ENCODE peak calls at places on chromosome 21, in ten cellular contexts. D is keratinocyte, A is adrenal gland, K is heart right ventricle, W is tibial nerve, R is suprapubic skin, L is ovary, P is fibroblast of lung, V is neural progenitor cell, O is GM23248. Q is an unnamed sample. For H3K4me1, the result is how much of the 10 kb centered on the place peaks cover.

GRCh38 chr21:35198004-35198403 is 148.9 kb upstream of the RUNX1 start:
- DNase-seq in D (peak), A (no peak), K (peak), W (no peak), R (no peak), L (no peak), P (peak), V (no peak), O (peak), Q (no peak)

GRCh38 chr21:28419110-28419509 is 573.6 kb downstream of the LTN1 start:
- DNase-seq in D (no peak), A (no peak), K (no peak), W (no peak), R (no peak), L (no peak), P (peak), V (no peak), O (peak), Q (no peak)

GRCh38 chr21:10616535-10616934 is 95.2 kb downstream of the TPTE start:
- DNase-seq in D (no peak), A (no peak), K (no peak), W (no peak), R (no peak), L (no peak), P (no peak), V (no peak), O (no peak), Q (no peak)

GRCh38 chr21:31665397-31665796 is 5.9 kb downstream of the SOD1 start:
- DNase-seq in D (no peak), A (peak), K (no peak), W (no peak), R (no peak), L (no peak), P (no peak), V (no peak), O (peak), Q (no peak)

GRCh38 chr21:17550671-17551308 is 37.9 kb downstream of the CXADR start:
- DNase-seq in D (no peak), A (no peak), K (no peak), W (no peak), R (no peak), L (no peak), P (peak), V (no peak), O (no peak), Q (no peak)

GRCh38 chr21:36504067-36505058 is 24.4 kb upstream of the CLDN14 start:
- DNase-seq in D (peak), A (peak), K (peak), W (peak), R (no peak), L (no peak), P (peak), V (peak), O (peak), Q (no peak)

GRCh38 chr21:34807146-34807880 is 138.5 kb downstream of the CLIC6 start:
- DNase-seq in D (no peak), A (peak), K (no peak), W (no peak), R (peak), L (no peak), P (peak), V (no peak), O (peak), Q (no peak)

GRCh38 chr21:23021481-23021880 is 2023.3 kb downstream of the NCAM2 start:
- DNase-seq in D (no peak), A (no peak), K (no peak), W (no peak), R (no peak), L (no peak), P (no peak), V (no peak), O (no peak), Q (peak)

GRCh38 chr21:22399717-22400520 is 1401.7 kb downstream of the NCAM2 start:
- DNase-seq in D (no peak), A (no peak), K (no peak), W (no peak), R (no peak), L (no peak), P (no peak), V (no peak), O (no peak), Q (no peak)

GRCh38 chr21:36589352-36589971 is 109.5 kb upstream of the SIM2 start:
- DNase-seq in D (no peak), A (peak), K (peak), W (no peak), R (no peak), L (peak), P (peak), V (peak), O (peak), Q (peak)

GRCh38 chr21:31555741-31556191 is 103.7 kb upstream of the SOD1 start:
- DNase-seq in D (no peak), A (no peak), K (no peak), W (no peak), R (no peak), L (no peak), P (no peak), V (peak), O (no peak), Q (no peak)

GRCh38 chr21:35048183-35048601 is 910 bp downstream of the RUNX1 start:
- DNase-seq in D (no peak), A (peak), K (no peak), W (no peak), R (no peak), L (no peak), P (no peak), V (peak), O (peak), Q (peak)

GRCh38 chr21:19122371-19122770 is 718.8 kb upstream of the TMPRSS15 start:
- DNase-seq in D (no peak), A (no peak), K (no peak), W (no peak), R (no peak), L (no peak), P (no peak), V (no peak), O (no peak), Q (no peak)

GRCh38 chr21:34926784-34927548 is 122.1 kb downstream of the RUNX1 start:
- DNase-seq in D (no peak), A (no peak), K (no peak), W (peak), R (no peak), L (no peak), P (no peak), V (no peak), O (peak), Q (no peak)

GRCh38 chr21:40507978-40508377 is 339.0 kb downstream of the DSCAM start:
- DNase-seq in D (no peak), A (no peak), K (no peak), W (no peak), R (no peak), L (no peak), P (peak), V (no peak), O (no peak), Q (no peak)

GRCh38 chr21:16279658-16280581 is 550.1 kb downstream of the USP25 start:
- DNase-seq in D (no peak), A (peak), K (peak), W (peak), R (no peak), L (peak), P (peak), V (peak), O (peak), Q (no peak)

GRCh38 chr21:16797530-16797929 is 715.3 kb upstream of the CXADR start:
- DNase-seq in D (no peak), A (no peak), K (no peak), W (no peak), R (no peak), L (no peak), P (no peak), V (no peak), O (no peak), Q (no peak)

GRCh38 chr21:22374218-22374969 is 1376.2 kb downstream of the NCAM2 start:
- DNase-seq in D (no peak), A (no peak), K (no peak), W (no peak), R (no peak), L (no peak), P (no peak), V (peak), O (no peak), Q (no peak)

GRCh38 chr21:28742527-28742926 is 250.2 kb downstream of the LTN1 start:
- DNase-seq in D (no peak), A (no peak), K (no peak), W (no peak), R (no peak), L (no peak), P (peak), V (no peak), O (peak), Q (no peak)

GRCh38 chr21:26969971-26970725 is 3.3 kb upstream of the ADAMTS5 start:
- DNase-seq in D (no peak), A (no peak), K (no peak), W (no peak), R (no peak), L (no peak), P (no peak), V (no peak), O (peak), Q (no peak)

GRCh38 chr21:37915941-37916794 is at the start of gene KCNJ6:
- DNase-seq in D (no peak), A (peak), K (no peak), W (no peak), R (no peak), L (no peak), P (peak), V (peak), O (peak), Q (no peak)

GRCh38 chr21:34968414-34969333 is 80.4 kb downstream of the RUNX1 start:
- DNase-seq in D (no peak), A (no peak), K (no peak), W (no peak), R (no peak), L (no peak), P (peak), V (no peak), O (no peak), Q (no peak)

GRCh38 chr21:34707876-34708325 is 39.1 kb downstream of the CLIC6 start:
- DNase-seq in D (no peak), A (no peak), K (no peak), W (no peak), R (no peak), L (no peak), P (no peak), V (no peak), O (no peak), Q (no peak)

GRCh38 chr21:31888936-31889371 is 16.1 kb downstream of the HUNK start:
- DNase-seq in D (no peak), A (no peak), K (no peak), W (no peak), R (no peak), L (no peak), P (no peak), V (peak), O (peak), Q (no peak)

GRCh38 chr21:35232545-35233176 is 183.6 kb upstream of the RUNX1 start:
- DNase-seq in D (no peak), A (peak), K (no peak), W (no peak), R (no peak), L (no peak), P (peak), V (no peak), O (peak), Q (no peak)

GRCh38 chr21:34771512-34772028 is 102.8 kb downstream of the CLIC6 start:
- DNase-seq in D (no peak), A (no peak), K (no peak), W (no peak), R (no peak), L (no peak), P (peak), V (no peak), O (peak), Q (no peak)

GRCh38 chr21:33238565-33239255 is 9.0 kb downstream of the IFNAR2 start:
- DNase-seq in D (no peak), A (no peak), K (no peak), W (no peak), R (no peak), L (no peak), P (no peak), V (no peak), O (peak), Q (no peak)
- H3K27ac ChIP-seq in D (no peak), A (no peak), K (no peak), W (no peak), R (no peak), L (no peak), P (no peak), V (no peak), O (no peak), Q (no peak)

GRCh38 chr21:45541221-45542039 is 810 bp downstream of the SLC19A1 start:
- DNase-seq in D (peak), A (peak), K (peak), W (peak), R (peak), L (peak), P (peak), V (no peak), O (peak), Q (peak)
- H3K4me3 ChIP-seq in D (peak), A (no peak), K (peak), W (peak), R (peak), L (peak), P (peak), V (peak), O (peak), Q (no peak)

GRCh38 chr21:46273341-46273740 is 12.1 kb downstream of the MCM3AP start:
- DNase-seq in D (no peak), A (no peak), K (no peak), W (no peak), R (no peak), L (no peak), P (no peak), V (no peak), O (no peak), Q (no peak)
- H3K4me1 ChIP-seq in D (under half), A (under half), K (under half), W (under half), R (under half), L (under half), P (under half), V (under half), O (under half), Q (under half)

DNA sequence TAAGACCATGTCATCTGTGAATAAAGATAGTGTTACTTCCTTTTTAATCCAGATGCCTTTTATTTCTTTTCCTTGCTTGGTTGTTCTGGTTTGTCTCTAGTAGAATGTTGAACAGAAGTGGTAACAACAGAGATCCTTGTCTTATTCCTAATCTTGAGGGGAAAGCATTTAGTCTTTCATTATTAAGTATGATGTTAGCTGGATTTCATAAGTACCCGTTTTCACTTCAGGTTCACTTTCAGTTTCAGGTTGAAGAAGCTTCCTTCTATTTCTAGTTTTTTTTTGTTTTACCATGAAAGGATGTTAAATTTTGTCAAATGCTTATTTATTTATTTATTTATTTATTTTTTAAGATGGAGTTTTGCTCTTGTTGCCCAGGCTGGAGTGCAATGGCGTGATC is 22.3 kb upstream of the AGPAT3 start:
- DNase-seq in D (no peak), A (no peak), K (no peak), W (no peak), R (no peak), L (no peak), P (peak), V (no peak), O (no peak), Q (no peak)
- H3K27ac ChIP-seq in D (no peak), A (no peak), K (no peak), W (no peak), R (no peak), L (no peak), P (no peak), V (no peak), O (no peak), Q (no peak)

GRCh38 chr21:14526199-14526598 is 19.9 kb downstream of the SAMSN1 start:
- DNase-seq in D (no peak), A (no peak), K (no peak), W (no peak), R (no peak), L (no peak), P (no peak), V (no peak), O (no peak), Q (no peak)

GRCh38 chr21:14530574-14530973 is 15.5 kb downstream of the SAMSN1 start:
- DNase-seq in D (no peak), A (no peak), K (no peak), W (no peak), R (no peak), L (no peak), P (no peak), V (no peak), O (no peak), Q (no peak)

GRCh38 chr21:14526816-14527689 is 19.1 kb downstream of the SAMSN1 start:
- DNase-seq in D (no peak), A (no peak), K (no peak), W (no peak), R (no peak), L (no peak), P (no peak), V (no peak), O (no peak), Q (no peak)

GRCh38 chr21:14528815-14529214 is 17.3 kb downstream of the SAMSN1 start:
- DNase-seq in D (no peak), A (no peak), K (no peak), W (no peak), R (no peak), L (no peak), P (no peak), V (no peak), O (no peak), Q (no peak)

GRCh38 chr21:14527690-14528652 is 18.1 kb downstream of the SAMSN1 start:
- DNase-seq in D (no peak), A (no peak), K (no peak), W (no peak), R (no peak), L (no peak), P (no peak), V (no peak), O (no peak), Q (no peak)
- H3K4me3 ChIP-seq in D (no peak), A (no peak), K (no peak), W (no peak), R (no peak), L (no peak), P (no peak), V (no peak), O (no peak), Q (no peak)

DNA sequence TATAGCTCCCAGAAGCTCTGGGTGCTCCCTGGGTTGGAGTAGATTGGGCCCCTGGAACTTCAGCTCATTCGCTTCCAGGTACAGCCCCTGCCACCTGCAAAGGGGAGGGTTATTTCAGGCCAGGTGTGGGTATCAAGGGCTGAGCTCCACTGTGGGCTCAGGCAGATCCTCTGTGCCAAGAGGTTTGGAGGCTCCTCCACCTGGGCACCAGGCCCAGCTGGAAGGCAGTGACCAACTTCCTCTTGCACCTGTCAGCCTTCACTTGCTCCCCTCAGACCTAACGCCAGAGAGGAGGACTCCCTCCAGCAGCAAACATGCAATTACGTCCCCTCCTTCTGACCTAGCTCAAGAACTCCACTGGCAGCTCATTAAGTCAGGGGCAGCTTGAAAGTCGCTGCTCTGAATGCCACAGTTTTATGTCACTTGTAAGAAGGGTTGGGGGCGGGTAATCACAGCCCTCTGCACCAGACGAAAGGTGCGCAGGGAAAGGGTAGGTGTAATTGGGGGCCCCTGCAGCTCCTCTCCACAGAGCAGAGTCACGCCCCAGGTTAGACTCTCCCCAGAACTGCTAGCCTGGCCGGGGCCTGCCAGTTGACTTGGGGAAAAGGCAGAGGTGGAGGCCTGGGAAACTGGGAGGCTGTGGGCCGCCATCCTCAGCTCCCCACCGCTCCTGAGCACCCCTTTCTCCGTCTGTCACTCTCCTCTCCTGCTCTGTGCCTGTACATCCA is 125.0 kb upstream of the TMPRSS2 start:
- DNase-seq in D (no peak), A (no peak), K (no peak), W (no peak), R (no peak), L (no peak), P (no peak), V (no peak), O (no peak), Q (no peak)
- H3K4me1 ChIP-seq in D (half or more), A (under half), K (under half), W (under half), R (under half), L (under half), P (under half), V (under half), O (under half), Q (under half)

GRCh38 chr21:14560139-14560538 is 14.0 kb upstream of the SAMSN1 start:
- DNase-seq in D (no peak), A (no peak), K (no peak), W (no peak), R (no peak), L (no peak), P (no peak), V (no peak), O (no peak), Q (no peak)
- H3K27ac ChIP-seq in D (no peak), A (no peak), K (no peak), W (no peak), R (no peak), L (no peak), P (no peak), V (no peak), O (no peak), Q (no peak)

GRCh38 chr21:45108808-45109800 is 34.7 kb downstream of the ADARB1 start:
- DNase-seq in D (no peak), A (no peak), K (no peak), W (no peak), R (no peak), L (no peak), P (no peak), V (no peak), O (no peak), Q (no peak)
- H3K4me3 ChIP-seq in D (no peak), A (no peak), K (no peak), W (no peak), R (no peak), L (no peak), P (no peak), V (no peak), O (no peak), Q (no peak)

DNA sequence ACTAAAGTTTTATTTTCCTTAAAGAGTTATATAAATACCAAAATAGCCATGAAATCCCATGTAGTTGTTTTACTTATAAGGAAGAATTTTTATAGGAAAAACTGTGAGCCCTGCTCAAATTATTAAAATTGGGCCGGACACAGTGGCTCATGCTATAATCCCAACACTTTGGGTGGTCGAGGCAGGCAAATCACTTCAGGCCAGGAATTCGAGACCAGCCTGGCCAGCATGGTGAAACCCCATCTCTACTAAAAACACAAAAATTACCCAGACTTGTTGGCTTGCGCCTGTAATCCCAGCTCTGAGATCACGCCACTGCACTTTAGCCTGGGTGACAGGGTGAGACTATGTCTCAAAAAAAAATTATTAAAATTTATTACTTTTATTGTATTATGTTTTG is 149.3 kb downstream of the MRPL39 start:
- DNase-seq in D (no peak), A (no peak), K (no peak), W (no peak), R (no peak), L (no peak), P (no peak), V (no peak), O (no peak), Q (no peak)
- H3K4me1 ChIP-seq in D (under half), A (under half), K (under half), W (under half), R (under half), L (under half), P (under half), V (under half), O (under half), Q (under half)